ENCODE peak calls at places on chromosomes 3 and 15, in four cellular contexts. A, G, J and M are unnamed samples.

GRCh38 chr15:31341501-31342195 is 15.0 kb downstream of the KLF13 start:
- DNase-seq in A (no peak), G (no peak), J (no peak), M (no peak)

GRCh38 chr15:69862540-69862939 is 235.2 kb downstream of the TLE3 start:
- DNase-seq in A (peak), G (no peak), J (no peak), M (no peak)

GRCh38 chr3:32180151-32180850 is 58.2 kb upstream of the CMTM8 start:
- DNase-seq in A (no peak), G (no peak), J (no peak), M (no peak)

GRCh38 chr15:48096355-48096786 is 24.4 kb upstream of the SLC24A5 start:
- DNase-seq in A (no peak), G (no peak), J (no peak), M (no peak)

GRCh38 chr3:149396476-149396875 is 19.0 kb upstream of the TM4SF1 start:
- DNase-seq in A (no peak), G (no peak), J (no peak), M (no peak)

GRCh38 chr15:65409284-65409631 is 13.5 kb downstream of the IGDCC4 start:
- DNase-seq in A (peak), G (peak), J (no peak), M (peak)

GRCh38 chr15:70016511-70016994 is 81.2 kb downstream of the TLE3 start:
- DNase-seq in A (no peak), G (no peak), J (no peak), M (no peak)

GRCh38 chr15:75067123-75067854 is 43.9 kb downstream of the PPCDC start:
- DNase-seq in A (peak), G (peak), J (no peak), M (no peak)

GRCh38 chr3:107825556-107825955 is 265.3 kb downstream of the CD47 start:
- DNase-seq in A (no peak), G (no peak), J (no peak), M (no peak)

GRCh38 chr3:162605651-162606204 is 1109.1 kb downstream of the OTOL1 start:
- DNase-seq in A (no peak), G (no peak), J (no peak), M (no peak)

GRCh38 chr15:37095993-37096877 is 4.1 kb downstream of the MEIS2 start:
- DNase-seq in A (peak), G (peak), J (no peak), M (no peak)

GRCh38 chr3:48966876-48967361 is 23.1 kb upstream of the P4HTM start:
- DNase-seq in A (no peak), G (no peak), J (no peak), M (no peak)

GRCh38 chr3:47414161-47414564 is 33.3 kb downstream of the PTPN23 start:
- DNase-seq in A (no peak), G (no peak), J (no peak), M (no peak)

GRCh38 chr3:115581347-115582135 is 41.8 kb upstream of the GAP43 start:
- DNase-seq in A (peak), G (peak), J (no peak), M (peak)

GRCh38 chr3:127970966-127971592 is 56.0 kb downstream of the KBTBD12 start:
- DNase-seq in A (peak), G (peak), J (peak), M (no peak)

GRCh38 chr3:5427021-5427420 is 239.5 kb downstream of the EDEM1 start:
- DNase-seq in A (no peak), G (no peak), J (no peak), M (no peak)

GRCh38 chr3:24590344-24590880 is 95.8 kb upstream of the THRB start:
- DNase-seq in A (no peak), G (peak), J (no peak), M (no peak)

GRCh38 chr3:52062499-52062898 is 6.1 kb upstream of the DUSP7 start:
- DNase-seq in A (peak), G (peak), J (no peak), M (no peak)

GRCh38 chr3:94234177-94234788 is 171.4 kb downstream of the NSUN3 start:
- DNase-seq in A (peak), G (peak), J (no peak), M (no peak)

GRCh38 chr3:143314291-143315093 is 194.9 kb downstream of the CHST2 start:
- DNase-seq in A (no peak), G (peak), J (no peak), M (no peak)

GRCh38 chr3:102741105-102741504 is 306.3 kb downstream of the ZPLD1 start:
- DNase-seq in A (no peak), G (no peak), J (no peak), M (no peak)

GRCh38 chr3:53693441-53693840 is 152.8 kb downstream of the CHDH start:
- DNase-seq in A (no peak), G (no peak), J (no peak), M (no peak)

GRCh38 chr3:169615833-169616232 is 47.7 kb downstream of the MECOM start:
- DNase-seq in A (no peak), G (no peak), J (no peak), M (no peak)

GRCh38 chr3:112409061-112409460 is 76.1 kb downstream of the CD200 start:
- DNase-seq in A (no peak), G (no peak), J (no peak), M (no peak)

DNA sequence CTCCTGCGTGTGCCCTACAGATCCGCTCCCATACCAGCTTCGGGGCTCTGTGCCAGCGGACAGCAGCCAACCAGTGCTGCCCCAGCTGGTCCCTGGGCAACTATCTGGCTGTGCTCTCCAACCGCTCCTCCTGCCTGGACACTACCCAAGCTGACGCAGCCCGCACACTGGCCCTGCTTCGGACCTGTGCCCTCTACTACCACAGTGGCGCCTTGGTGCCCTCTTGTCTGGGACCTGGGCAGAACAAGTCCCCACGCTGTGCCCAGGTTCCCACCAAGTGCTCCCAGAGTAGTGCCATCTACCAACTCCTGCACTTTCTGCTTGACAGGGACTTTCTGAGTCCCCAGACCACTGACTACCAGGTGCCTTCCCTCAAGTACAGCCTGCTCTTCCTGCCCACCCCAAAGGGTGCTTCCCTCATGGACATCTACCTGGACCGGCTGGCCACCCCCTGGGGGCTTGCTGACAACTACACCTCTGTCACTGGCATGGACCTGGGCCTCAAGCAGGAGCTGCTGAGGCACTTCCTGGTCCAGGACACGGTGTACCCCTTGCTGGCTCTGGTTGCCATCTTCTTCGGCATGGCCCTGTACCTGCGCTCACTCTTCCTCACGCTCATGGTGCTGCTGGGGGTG is 9.1 kb downstream of the DISP2 start:
- DNase-seq in A (no peak), G (no peak), J (peak), M (no peak)
- H3K4me3 ChIP-seq in A (no peak), G (no peak), J (no peak), M (no peak)

DNA sequence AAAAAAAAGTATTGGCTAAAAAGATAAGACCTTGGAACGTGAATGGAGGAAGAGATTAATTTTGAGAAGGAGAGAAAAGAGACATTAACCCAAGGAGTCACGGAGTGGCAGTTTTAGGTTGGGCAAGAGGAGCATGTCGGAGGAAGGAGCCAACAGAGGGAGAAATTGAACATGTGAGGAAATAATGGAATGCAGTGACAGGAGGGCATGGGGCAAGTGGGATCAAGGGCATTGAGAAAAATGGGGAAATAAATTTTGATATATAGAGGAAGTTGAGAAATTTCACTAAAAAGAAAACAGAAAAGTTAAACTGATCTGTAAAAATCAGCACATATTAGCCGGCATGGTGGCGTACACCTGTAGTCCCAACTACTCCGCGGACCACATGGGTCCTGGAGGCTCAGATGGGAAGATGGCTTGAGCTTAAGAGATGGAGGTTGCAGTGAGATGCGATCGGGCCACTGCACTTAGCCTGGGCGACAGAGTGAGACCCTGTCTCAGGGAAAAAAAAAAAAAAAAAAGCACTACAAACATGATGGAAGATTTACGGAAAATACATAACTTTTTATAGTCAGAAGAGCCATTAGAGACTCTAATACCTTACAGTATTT is 1.2 kb downstream of the HAUS2 start:
- DNase-seq in A (no peak), G (no peak), J (no peak), M (no peak)
- H3K4me3 ChIP-seq in A (no peak), G (peak), J (peak), M (peak)

DNA sequence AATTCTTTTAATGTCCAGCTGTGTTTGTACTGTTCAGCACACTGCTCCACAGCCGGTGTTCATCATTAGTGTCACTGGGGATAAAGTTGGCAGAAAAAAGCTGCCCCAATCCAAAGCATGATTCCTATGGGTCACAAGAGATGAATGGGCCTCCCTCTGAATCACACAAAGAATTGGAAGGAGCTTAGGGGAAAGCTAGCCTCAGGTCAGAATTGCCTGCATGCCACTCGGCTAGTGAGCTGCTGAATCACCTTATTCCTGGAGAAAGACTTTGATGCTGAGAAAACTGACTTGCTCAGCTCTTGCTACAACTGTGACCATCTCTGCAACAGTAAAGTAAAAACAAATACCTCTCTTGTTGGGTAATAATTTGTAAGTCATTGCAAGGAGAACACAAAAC is 3.5 kb downstream of the CCK start:
- DNase-seq in A (no peak), G (peak), J (no peak), M (peak)
- H3K4me3 ChIP-seq in A (no peak), G (no peak), J (no peak), M (no peak)

GRCh38 chr15:90210593-90210992 is 9.5 kb downstream of the SEMA4B start:
- DNase-seq in A (no peak), G (no peak), J (no peak), M (no peak)
- H3K4me3 ChIP-seq in A (no peak), G (no peak), J (no peak), M (no peak)

GRCh38 chr3:170741756-170742530 is 128.1 kb downstream of the RPL22L1 start:
- DNase-seq in A (peak), G (peak), J (no peak), M (no peak)
- H3K4me3 ChIP-seq in A (no peak), G (no peak), J (no peak), M (no peak)

GRCh38 chr15:77621847-77622211 is 10.9 kb downstream of the LINGO1 start:
- DNase-seq in A (no peak), G (no peak), J (no peak), M (no peak)

GRCh38 chr15:77623008-77623877 is 9.5 kb downstream of the LINGO1 start:
- DNase-seq in A (peak), G (no peak), J (no peak), M (no peak)

GRCh38 chr15:77623878-77624524 is 8.7 kb downstream of the LINGO1 start:
- DNase-seq in A (peak), G (no peak), J (no peak), M (no peak)

GRCh38 chr15:77620960-77621647 is 11.6 kb downstream of the LINGO1 start:
- DNase-seq in A (no peak), G (no peak), J (no peak), M (no peak)

GRCh38 chr15:77622212-77622941 is 10.3 kb downstream of the LINGO1 start:
- DNase-seq in A (peak), G (no peak), J (no peak), M (no peak)
- H3K4me3 ChIP-seq in A (no peak), G (no peak), J (no peak), M (no peak)

GRCh38 chr15:72515591-72516389 is 41.7 kb downstream of the ARIH1 start:
- DNase-seq in A (peak), G (peak), J (no peak), M (no peak)
- H3K4me3 ChIP-seq in A (no peak), G (no peak), J (no peak), M (no peak)

GRCh38 chr3:73592154-73592877 is 32.4 kb downstream of the PDZRN3 start:
- DNase-seq in A (no peak), G (no peak), J (no peak), M (no peak)
- H3K4me3 ChIP-seq in A (no peak), G (no peak), J (no peak), M (no peak)

GRCh38 chr3:66997560-66998074 is 490 bp upstream of the KBTBD8 start:
- DNase-seq in A (no peak), G (peak), J (peak), M (peak)
- H3K4me3 ChIP-seq in A (no peak), G (peak), J (peak), M (peak)